ENCODE peak calls at places on chromosome 16, in five cellular contexts. J, N, M, H and T are unnamed samples.

GRCh38 chr16:55491691-55492090 is 12.7 kb downstream of the MMP2 start:
- DNase-seq in J (no peak), N (no peak), M (no peak), H (no peak), T (no peak)

GRCh38 chr16:78353610-78354009 is 254.2 kb downstream of the WWOX start:
- DNase-seq in J (no peak), N (peak), M (no peak), H (no peak), T (no peak)

GRCh38 chr16:65908568-65908967 is 457.9 kb upstream of the CDH5 start:
- DNase-seq in J (no peak), N (no peak), M (no peak), H (peak), T (peak)

GRCh38 chr16:52546291-52546941 is 527 bp downstream of the TOX3 start:
- DNase-seq in J (no peak), N (no peak), M (no peak), H (no peak), T (peak)

GRCh38 chr16:86858501-86858900 is 280.2 kb downstream of the FOXL1 start:
- DNase-seq in J (no peak), N (no peak), M (no peak), H (no peak), T (no peak)

GRCh38 chr16:75792781-75793180 is 66.5 kb upstream of the CPHXL start:
- DNase-seq in J (no peak), N (no peak), M (no peak), H (no peak), T (no peak)

GRCh38 chr16:79757163-79757562 is 156.6 kb upstream of the MAF start:
- DNase-seq in J (no peak), N (no peak), M (no peak), H (no peak), T (no peak)

GRCh38 chr16:72228014-72228413 is 56.1 kb upstream of the PMFBP1 start:
- DNase-seq in J (no peak), N (no peak), M (no peak), H (no peak), T (no peak)

GRCh38 chr16:88809068-88809675 is 2.6 kb downstream of the APRT start:
- DNase-seq in J (no peak), N (no peak), M (no peak), H (no peak), T (no peak)

GRCh38 chr16:15539197-15539596 is 103.8 kb downstream of the MARF1 start:
- DNase-seq in J (no peak), N (no peak), M (no peak), H (peak), T (peak)

GRCh38 chr16:68265078-68265925 is 976 bp downstream of the SLC7A6 start:
- DNase-seq in J (peak), N (no peak), M (no peak), H (peak), T (no peak)

GRCh38 chr16:71367243-71367976 is 8.9 kb downstream of the CALB2 start:
- DNase-seq in J (peak), N (peak), M (no peak), H (peak), T (peak)

GRCh38 chr16:57028086-57028485 is 38.7 kb downstream of the NLRC5 start:
- DNase-seq in J (no peak), N (no peak), M (no peak), H (no peak), T (no peak)

GRCh38 chr16:82152641-82153094 is 17.4 kb downstream of the MPHOSPH6 start:
- DNase-seq in J (no peak), N (no peak), M (no peak), H (no peak), T (no peak)

GRCh38 chr16:8660841-8661301 is 13.5 kb upstream of the ABAT start:
- DNase-seq in J (peak), N (peak), M (no peak), H (peak), T (peak)

GRCh38 chr16:29674188-29674587 is 4.8 kb upstream of the QPRT start:
- DNase-seq in J (no peak), N (no peak), M (no peak), H (no peak), T (no peak)

GRCh38 chr16:73025506-73026131 is 22.3 kb downstream of the ZFHX3 start:
- DNase-seq in J (no peak), N (no peak), M (no peak), H (no peak), T (no peak)

GRCh38 chr16:30904114-30904780 is 7.8 kb downstream of the CTF1 start:
- DNase-seq in J (no peak), N (no peak), M (no peak), H (no peak), T (no peak)

GRCh38 chr16:77775911-77776909 is 12.2 kb upstream of the VAT1L start:
- DNase-seq in J (no peak), N (no peak), M (no peak), H (no peak), T (no peak)

GRCh38 chr16:22670551-22670970 is 143.4 kb upstream of the HS3ST2 start:
- DNase-seq in J (peak), N (no peak), M (no peak), H (peak), T (peak)

GRCh38 chr16:4091638-4092037 is 24.6 kb downstream of the ADCY9 start:
- DNase-seq in J (no peak), N (no peak), M (no peak), H (no peak), T (no peak)

GRCh38 chr16:19001788-19002187 is 18.1 kb downstream of the TMC7 start:
- DNase-seq in J (no peak), N (no peak), M (no peak), H (no peak), T (no peak)

GRCh38 chr16:72554935-72555334 is 383.0 kb upstream of the PMFBP1 start:
- DNase-seq in J (no peak), N (no peak), M (no peak), H (no peak), T (no peak)

GRCh38 chr16:66605177-66605999 is 884 bp downstream of the CMTM3 start:
- DNase-seq in J (peak), N (no peak), M (no peak), H (peak), T (peak)

GRCh38 chr16:81237282-81237681 is 1.2 kb upstream of the BCO1 start:
- DNase-seq in J (no peak), N (no peak), M (no peak), H (no peak), T (no peak)

GRCh38 chr16:86313631-86314030 is 196.7 kb upstream of the FOXF1 start:
- DNase-seq in J (no peak), N (no peak), M (no peak), H (no peak), T (no peak)

GRCh38 chr16:6492742-6493141 is 839.9 kb upstream of the RBFOX1 start:
- DNase-seq in J (no peak), N (no peak), M (no peak), H (no peak), T (no peak)

GRCh38 chr16:84572096-84572495 is 45.8 kb downstream of the COTL1 start:
- DNase-seq in J (no peak), N (no peak), M (no peak), H (no peak), T (no peak)

GRCh38 chr16:78906135-78906534 is 694.4 kb downstream of the MAF start:
- DNase-seq in J (no peak), N (no peak), M (no peak), H (no peak), T (no peak)

GRCh38 chr16:75228143-75228976 is 9.6 kb downstream of the CTRB1 start:
- DNase-seq in J (no peak), N (no peak), M (no peak), H (no peak), T (no peak)

GRCh38 chr16:67311607-67312449 is 14.7 kb downstream of the KCTD19 start:
- DNase-seq in J (peak), N (no peak), M (peak), H (no peak), T (no peak)

GRCh38 chr16:30874821-30875717 is 18.8 kb downstream of the BCL7C start:
- DNase-seq in J (peak), N (peak), M (peak), H (peak), T (peak)

GRCh38 chr16:4649744-4650442 is 25.3 kb downstream of the MGRN1 start:
- DNase-seq in J (peak), N (no peak), M (no peak), H (no peak), T (no peak)

GRCh38 chr16:67897231-67897630 is 4.2 kb downstream of the PSKH1 start:
- DNase-seq in J (no peak), N (no peak), M (no peak), H (no peak), T (no peak)